ENCODE peak calls at places on chromosomes 5 and 9, in six cellular contexts. R is astrocyte, D is astrocyte of the cerebellum, O is HT1080, T is adrenal gland, Y is amygdala. K is an unnamed sample.

GRCh38 chr9:125902865-125903512 is 155.8 kb downstream of the PBX3 start:
- DNase-seq in R (no peak), D (no peak), O (no peak), T (no peak), Y (no peak), K (no peak)

GRCh38 chr5:6455571-6456200 is 7.0 kb downstream of the UBE2QL1 start:
- DNase-seq in R (no peak), D (no peak), O (no peak), T (no peak), Y (no peak), K (no peak)

GRCh38 chr9:131613346-131613745 is 68.0 kb downstream of the PRRT1B start:
- DNase-seq in R (no peak), D (no peak), O (no peak), T (no peak), Y (no peak), K (no peak)

GRCh38 chr5:8568858-8569257 is 699.9 kb downstream of the MTRR start:
- DNase-seq in R (no peak), D (no peak), O (no peak), T (no peak), Y (no peak), K (no peak)

GRCh38 chr9:102398205-102398604 is 596.9 kb upstream of the CYLC2 start:
- DNase-seq in R (no peak), D (no peak), O (no peak), T (no peak), Y (no peak), K (no peak)

GRCh38 chr5:41747291-41747690 is 122.9 kb downstream of the OXCT1 start:
- DNase-seq in R (peak; percentile 67), D (peak; percentile 52), O (no peak), T (no peak), Y (no peak), K (no peak)

GRCh38 chr5:33167541-33167940 is 273.2 kb upstream of the TARS1 start:
- DNase-seq in R (peak; percentile 44), D (no peak), O (no peak), T (no peak), Y (no peak), K (no peak)

GRCh38 chr5:32642276-32643002 is 57.1 kb downstream of the SUB1 start:
- DNase-seq in R (peak; percentile 49), D (no peak), O (peak; percentile 28), T (no peak), Y (no peak), K (peak; percentile 15)

GRCh38 chr9:27227192-27227591 is 69.8 kb downstream of the EQTN start:
- DNase-seq in R (no peak), D (no peak), O (peak; percentile 76), T (no peak), Y (no peak), K (no peak)

GRCh38 chr9:137070906-137071275 is 534 bp upstream of the SAPCD2 start:
- DNase-seq in R (no peak), D (no peak), O (no peak), T (no peak), Y (peak; percentile 80), K (no peak)

GRCh38 chr9:23541976-23542375 is 284.1 kb downstream of the ELAVL2 start:
- DNase-seq in R (no peak), D (no peak), O (no peak), T (no peak), Y (no peak), K (no peak)

GRCh38 chr9:33211695-33212393 is 28.1 kb upstream of the SPINK4 start:
- DNase-seq in R (no peak), D (no peak), O (no peak), T (no peak), Y (no peak), K (peak; percentile 23)

GRCh38 chr9:113582698-113583200 is 119.2 kb downstream of the RGS3 start:
- DNase-seq in R (no peak), D (no peak), O (no peak), T (no peak), Y (no peak), K (no peak)

GRCh38 chr9:17422994-17423680 is 155.7 kb upstream of the SH3GL2 start:
- DNase-seq in R (no peak), D (no peak), O (no peak), T (peak; percentile 23), Y (no peak), K (no peak)

GRCh38 chr5:149834246-149834855 is 104.2 kb downstream of the PPARGC1B start:
- DNase-seq in R (peak; percentile 68), D (peak; percentile 92), O (peak; percentile 59), T (peak; percentile 78), Y (no peak), K (peak; percentile 87)

GRCh38 chr9:33329117-33329563 is 38.8 kb downstream of the NFX1 start:
- DNase-seq in R (peak; percentile 95), D (peak; percentile 69), O (peak; percentile 88), T (peak; percentile 79), Y (no peak), K (peak; percentile 81)

GRCh38 chr9:133347515-133347984 is 381 bp downstream of the MED22 start:
- DNase-seq in R (no peak), D (no peak), O (peak; percentile 46), T (peak; percentile 45), Y (no peak), K (no peak)

GRCh38 chr5:92979716-92980115 is 601.3 kb downstream of the NR2F1-AS1 start:
- DNase-seq in R (no peak), D (no peak), O (no peak), T (no peak), Y (no peak), K (no peak)

GRCh38 chr5:95697781-95698681 is 15.2 kb upstream of the SPATA9 start:
- DNase-seq in R (no peak), D (no peak), O (no peak), T (no peak), Y (no peak), K (no peak)

GRCh38 chr9:93668261-93668871 is 92.0 kb downstream of the PHF2 start:
- DNase-seq in R (no peak), D (no peak), O (no peak), T (peak; percentile 1), Y (no peak), K (no peak)

GRCh38 chr9:135087489-135087791 is at the start of gene OLFM1:
- DNase-seq in R (peak; percentile 41), D (no peak), O (peak; percentile 32), T (peak; percentile 78), Y (peak; percentile 49), K (peak; percentile 78)

K was measured in A549.